ENCODE peak calls at places on chromosomes 7 and 10, in five cellular contexts. One of them, this sample, is unnamed.

GRCh38 chr10:23381298-23381697 is 36.7 kb upstream of the C10orf67 start:
- DNase-seq in mesendoderm: peak; percentile 14
- DNase-seq in H9: no peak
- DNase-seq in SJSA1: no peak
- DNase-seq in cardiac muscle cell: no peak
- DNase-seq in this sample: no peak

GRCh38 chr7:5629941-5630340 is 151.5 kb downstream of the RNF216 start:
- DNase-seq in mesendoderm: peak; percentile 73
- DNase-seq in H9: no peak
- DNase-seq in SJSA1: peak; percentile 41
- DNase-seq in cardiac muscle cell: no peak
- DNase-seq in this sample: no peak

GRCh38 chr7:30935569-30935877 is 23.9 kb downstream of the AQP1 start:
- DNase-seq in mesendoderm: no peak
- DNase-seq in H9: no peak
- DNase-seq in SJSA1: no peak
- DNase-seq in cardiac muscle cell: no peak
- DNase-seq in this sample: no peak

GRCh38 chr10:113957013-113957412 is 86.7 kb upstream of the ADRB1 start:
- DNase-seq in mesendoderm: no peak
- DNase-seq in H9: no peak
- DNase-seq in SJSA1: peak; percentile 76
- DNase-seq in cardiac muscle cell: no peak
- DNase-seq in this sample: no peak

GRCh38 chr7:116706668-116707126 is 34.7 kb downstream of the MET start:
- DNase-seq in mesendoderm: peak; percentile 27
- DNase-seq in H9: no peak
- DNase-seq in SJSA1: no peak
- DNase-seq in cardiac muscle cell: no peak
- DNase-seq in this sample: no peak

GRCh38 chr7:135490783-135491182 is 19.1 kb downstream of the CNOT4 start:
- DNase-seq in mesendoderm: no peak
- DNase-seq in H9: no peak
- DNase-seq in SJSA1: no peak
- DNase-seq in cardiac muscle cell: peak; percentile 22
- DNase-seq in this sample: no peak

GRCh38 chr10:105844653-105845052 is 1203.6 kb downstream of the SORCS3 start:
- DNase-seq in mesendoderm: no peak
- DNase-seq in H9: peak; percentile 32
- DNase-seq in SJSA1: no peak
- DNase-seq in cardiac muscle cell: no peak
- DNase-seq in this sample: no peak

GRCh38 chr10:124249196-124249595 is 155.8 kb upstream of the CHST15 start:
- DNase-seq in mesendoderm: no peak
- DNase-seq in H9: no peak
- DNase-seq in SJSA1: no peak
- DNase-seq in cardiac muscle cell: no peak
- DNase-seq in this sample: no peak

DNA sequence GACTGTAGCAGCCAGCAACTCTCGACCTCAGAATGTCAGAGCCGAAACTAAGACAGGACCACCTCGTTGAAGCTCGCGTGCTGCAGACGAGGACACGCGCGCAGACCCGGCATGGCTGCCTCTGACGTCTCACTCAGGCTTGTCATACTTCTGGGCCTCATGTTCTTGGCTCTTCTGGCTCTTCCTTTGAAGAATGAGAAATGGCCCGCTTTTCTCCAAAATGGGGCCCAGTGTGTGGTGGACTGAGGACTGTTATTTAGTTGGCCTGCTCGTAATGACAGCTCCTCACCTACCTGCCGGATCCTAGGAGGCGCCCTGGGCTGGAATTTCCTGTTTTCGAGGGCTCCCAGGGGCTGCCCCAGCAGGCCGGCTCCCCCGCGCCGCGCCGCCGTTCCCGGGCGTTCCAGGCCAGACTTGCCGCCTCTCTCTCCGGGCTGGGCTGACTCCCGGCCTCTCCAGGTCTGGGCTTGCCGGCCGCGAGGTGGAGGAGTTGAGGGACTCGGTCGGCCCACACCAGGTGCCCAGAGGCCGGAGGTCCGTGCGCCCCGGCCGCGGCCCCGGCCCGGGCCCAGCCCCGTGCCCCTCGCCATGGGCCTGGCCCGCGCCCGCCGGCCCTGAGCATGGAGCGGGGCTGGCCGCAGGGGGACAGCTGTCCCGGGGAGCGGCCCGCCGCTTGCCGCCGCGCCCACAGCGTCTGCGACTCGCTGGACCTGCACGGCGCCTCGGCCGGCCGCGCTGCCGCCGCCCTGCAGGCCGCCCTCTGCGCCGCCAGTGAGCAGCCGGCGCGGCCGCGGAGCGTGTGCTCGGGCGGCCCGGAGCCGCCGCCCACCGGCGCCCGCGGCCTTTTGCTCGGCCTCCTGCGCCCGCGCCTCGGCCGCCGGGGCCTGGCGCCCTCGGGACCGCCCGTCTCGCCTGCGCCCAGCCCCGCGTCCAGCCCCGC is 28.1 kb downstream of the AGAP3 start:
- DNase-seq in mesendoderm: peak; percentile 76
- DNase-seq in H9: peak; percentile 58
- DNase-seq in SJSA1: no peak
- DNase-seq in cardiac muscle cell: peak; percentile 63
- DNase-seq in this sample: no peak
- H3K4me1 ChIP-seq in mesendoderm: peaks cover 11% of the 10 kb centered on the region
- H3K4me1 ChIP-seq in H9: peaks cover 7% of the 10 kb centered on the region
- H3K4me1 ChIP-seq in SJSA1: peaks cover 28% of the 10 kb centered on the region
- H3K4me1 ChIP-seq in cardiac muscle cell: peaks cover 37% of the 10 kb centered on the region
- H3K4me1 ChIP-seq in this sample: no peaks in the 10 kb centered on the region

GRCh38 chr7:100371561-100372171 is 1.6 kb upstream of the PILRA start:
- DNase-seq in mesendoderm: peak; percentile 24
- DNase-seq in H9: no peak
- DNase-seq in SJSA1: no peak
- DNase-seq in cardiac muscle cell: no peak
- DNase-seq in this sample: no peak
- H3K4me1 ChIP-seq in mesendoderm: no peaks in the 10 kb centered on the region
- H3K4me1 ChIP-seq in H9: no peaks in the 10 kb centered on the region
- H3K4me1 ChIP-seq in SJSA1: no peaks in the 10 kb centered on the region
- H3K4me1 ChIP-seq in cardiac muscle cell: no peaks in the 10 kb centered on the region
- H3K4me1 ChIP-seq in this sample: peaks cover 47% of the 10 kb centered on the region

GRCh38 chr10:21290499-21291160 is 234.9 kb downstream of the SKIDA1 start:
- DNase-seq in mesendoderm: no peak
- DNase-seq in H9: no peak
- DNase-seq in SJSA1: no peak
- DNase-seq in cardiac muscle cell: no peak
- DNase-seq in this sample: no peak

GRCh38 chr10:21293518-21294356 is 231.7 kb downstream of the SKIDA1 start:
- DNase-seq in mesendoderm: peak; percentile 84
- DNase-seq in H9: no peak
- DNase-seq in SJSA1: no peak
- DNase-seq in cardiac muscle cell: no peak
- DNase-seq in this sample: no peak

GRCh38 chr10:21297525-21298383 is 227.7 kb downstream of the SKIDA1 start:
- DNase-seq in mesendoderm: no peak
- DNase-seq in H9: no peak
- DNase-seq in SJSA1: no peak
- DNase-seq in cardiac muscle cell: no peak
- DNase-seq in this sample: no peak

GRCh38 chr10:21296575-21297355 is 228.7 kb downstream of the SKIDA1 start:
- DNase-seq in mesendoderm: no peak
- DNase-seq in H9: no peak
- DNase-seq in SJSA1: no peak
- DNase-seq in cardiac muscle cell: no peak
- DNase-seq in this sample: no peak

GRCh38 chr10:21292763-21293517 is 232.5 kb downstream of the SKIDA1 start:
- DNase-seq in mesendoderm: peak; percentile 98
- DNase-seq in H9: peak; percentile 76
- DNase-seq in SJSA1: peak; percentile 99
- DNase-seq in cardiac muscle cell: peak; percentile 72
- DNase-seq in this sample: no peak
- H3K4me1 ChIP-seq in mesendoderm: peaks cover 6% of the 10 kb centered on the region
- H3K4me1 ChIP-seq in H9: peaks cover 12% of the 10 kb centered on the region
- H3K4me1 ChIP-seq in SJSA1: peaks cover 32% of the 10 kb centered on the region
- H3K4me1 ChIP-seq in cardiac muscle cell: peaks cover 19% of the 10 kb centered on the region
- H3K4me1 ChIP-seq in this sample: no peaks in the 10 kb centered on the region

GRCh38 chr7:69619619-69620018 is 21.3 kb downstream of the AUTS2 start:
- DNase-seq in mesendoderm: no peak
- DNase-seq in H9: no peak
- DNase-seq in SJSA1: no peak
- DNase-seq in cardiac muscle cell: no peak
- DNase-seq in this sample: no peak

GRCh38 chr7:69620063-69620462 is 21.8 kb downstream of the AUTS2 start:
- DNase-seq in mesendoderm: no peak
- DNase-seq in H9: no peak
- DNase-seq in SJSA1: no peak
- DNase-seq in cardiac muscle cell: no peak
- DNase-seq in this sample: peak; percentile 55

GRCh38 chr7:69622960-69623359 is 24.7 kb downstream of the AUTS2 start:
- DNase-seq in mesendoderm: no peak
- DNase-seq in H9: no peak
- DNase-seq in SJSA1: no peak
- DNase-seq in cardiac muscle cell: no peak
- DNase-seq in this sample: no peak

GRCh38 chr7:69622014-69622818 is 23.9 kb downstream of the AUTS2 start:
- DNase-seq in mesendoderm: peak; percentile 74
- DNase-seq in H9: no peak
- DNase-seq in SJSA1: no peak
- DNase-seq in cardiac muscle cell: no peak
- DNase-seq in this sample: no peak

DNA sequence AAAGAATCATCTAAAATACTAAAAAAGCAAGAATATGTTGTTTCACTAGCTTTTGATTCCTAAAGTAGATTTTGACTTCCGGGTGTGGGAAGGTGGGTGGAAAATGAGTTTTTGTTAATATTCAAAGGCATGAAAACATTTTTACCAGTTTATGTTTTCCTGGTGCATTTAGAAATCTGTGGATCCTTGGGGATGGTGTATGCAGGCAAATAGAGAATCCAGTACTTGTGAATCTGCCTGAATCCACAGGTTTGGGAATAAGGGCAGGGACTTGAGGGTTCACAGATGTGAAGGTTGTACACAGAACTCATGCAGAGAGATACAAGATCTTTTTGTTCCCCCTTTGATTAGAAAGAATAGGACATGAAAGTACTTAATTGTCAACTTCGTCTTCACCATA is 22.4 kb downstream of the AUTS2 start:
- DNase-seq in mesendoderm: no peak
- DNase-seq in H9: no peak
- DNase-seq in SJSA1: no peak
- DNase-seq in cardiac muscle cell: no peak
- DNase-seq in this sample: no peak
- H3K4me1 ChIP-seq in mesendoderm: peaks cover 28% of the 10 kb centered on the region
- H3K4me1 ChIP-seq in H9: peaks cover 3% of the 10 kb centered on the region
- H3K4me1 ChIP-seq in SJSA1: no peaks in the 10 kb centered on the region
- H3K4me1 ChIP-seq in cardiac muscle cell: peaks cover 51% of the 10 kb centered on the region
- H3K4me1 ChIP-seq in this sample: peaks cover 42% of the 10 kb centered on the region

GRCh38 chr10:34742456-34742855 is 72.6 kb downstream of the PARD3 start:
- DNase-seq in mesendoderm: no peak
- DNase-seq in H9: no peak
- DNase-seq in SJSA1: no peak
- DNase-seq in cardiac muscle cell: no peak
- DNase-seq in this sample: no peak

GRCh38 chr10:34740321-34740720 is 74.8 kb downstream of the PARD3 start:
- DNase-seq in mesendoderm: no peak
- DNase-seq in H9: no peak
- DNase-seq in SJSA1: no peak
- DNase-seq in cardiac muscle cell: no peak
- DNase-seq in this sample: no peak

GRCh38 chr10:34737772-34738169 is 77.3 kb downstream of the PARD3 start:
- DNase-seq in mesendoderm: peak; percentile 60
- DNase-seq in H9: peak; percentile 45
- DNase-seq in SJSA1: no peak
- DNase-seq in cardiac muscle cell: no peak
- DNase-seq in this sample: no peak

GRCh38 chr10:34736976-34737771 is 77.9 kb downstream of the PARD3 start:
- DNase-seq in mesendoderm: peak; percentile 43
- DNase-seq in H9: no peak
- DNase-seq in SJSA1: no peak
- DNase-seq in cardiac muscle cell: no peak
- DNase-seq in this sample: no peak

GRCh38 chr10:34739915-34740314 is 75.2 kb downstream of the PARD3 start:
- DNase-seq in mesendoderm: peak; percentile 95
- DNase-seq in H9: peak; percentile 92
- DNase-seq in SJSA1: peak; percentile 56
- DNase-seq in cardiac muscle cell: peak; percentile 94
- DNase-seq in this sample: no peak
- H3K4me1 ChIP-seq in mesendoderm: peaks cover 8% of the 10 kb centered on the region
- H3K4me1 ChIP-seq in H9: peaks cover 13% of the 10 kb centered on the region
- H3K4me1 ChIP-seq in SJSA1: peaks cover 11% of the 10 kb centered on the region
- H3K4me1 ChIP-seq in cardiac muscle cell: peaks cover 28% of the 10 kb centered on the region
- H3K4me1 ChIP-seq in this sample: no peaks in the 10 kb centered on the region

DNA sequence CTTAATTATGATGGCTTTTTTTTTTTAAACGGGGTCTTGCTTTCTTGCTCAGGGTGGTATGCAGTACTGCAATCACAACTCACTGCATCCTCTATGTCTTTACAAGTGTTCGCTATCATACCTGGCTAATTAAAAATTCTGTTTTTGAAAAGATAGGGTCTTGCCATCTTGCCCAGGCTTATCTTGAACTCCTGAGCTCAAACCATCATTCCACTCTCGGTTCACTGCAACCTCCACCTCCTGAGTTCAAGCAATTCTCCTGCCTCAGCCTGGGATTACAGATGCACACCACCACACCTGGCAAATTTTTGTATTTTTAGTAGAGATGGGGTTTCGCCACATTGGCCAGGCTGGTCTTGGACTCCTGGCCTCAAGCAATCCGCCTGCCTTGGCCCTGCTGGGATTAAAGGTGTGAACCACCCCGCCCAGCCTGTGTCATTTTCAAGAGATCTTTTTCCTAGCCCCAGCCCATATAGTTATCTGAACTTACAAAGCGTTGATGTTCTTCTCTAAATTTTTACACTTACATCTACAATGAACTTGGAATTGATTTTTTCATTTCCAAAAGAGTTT is 6.0 kb downstream of the HNRNPF start:
- DNase-seq in mesendoderm: no peak
- DNase-seq in H9: no peak
- DNase-seq in SJSA1: no peak
- DNase-seq in cardiac muscle cell: no peak
- DNase-seq in this sample: no peak
- H3K4me1 ChIP-seq in mesendoderm: peaks cover 8% of the 10 kb centered on the region
- H3K4me1 ChIP-seq in H9: peaks cover 4% of the 10 kb centered on the region
- H3K4me1 ChIP-seq in SJSA1: peaks cover 51% of the 10 kb centered on the region
- H3K4me1 ChIP-seq in cardiac muscle cell: peaks cover 13% of the 10 kb centered on the region
- H3K4me1 ChIP-seq in this sample: peaks cover 85% of the 10 kb centered on the region

GRCh38 chr7:128424936-128425335 is 15.2 kb upstream of the IMPDH1 start:
- DNase-seq in mesendoderm: no peak
- DNase-seq in H9: no peak
- DNase-seq in SJSA1: no peak
- DNase-seq in cardiac muscle cell: no peak
- DNase-seq in this sample: no peak
- H3K4me1 ChIP-seq in mesendoderm: no peaks in the 10 kb centered on the region
- H3K4me1 ChIP-seq in H9: no peaks in the 10 kb centered on the region
- H3K4me1 ChIP-seq in SJSA1: no peaks in the 10 kb centered on the region
- H3K4me1 ChIP-seq in cardiac muscle cell: no peaks in the 10 kb centered on the region
- H3K4me1 ChIP-seq in this sample: no peaks in the 10 kb centered on the region

DNA sequence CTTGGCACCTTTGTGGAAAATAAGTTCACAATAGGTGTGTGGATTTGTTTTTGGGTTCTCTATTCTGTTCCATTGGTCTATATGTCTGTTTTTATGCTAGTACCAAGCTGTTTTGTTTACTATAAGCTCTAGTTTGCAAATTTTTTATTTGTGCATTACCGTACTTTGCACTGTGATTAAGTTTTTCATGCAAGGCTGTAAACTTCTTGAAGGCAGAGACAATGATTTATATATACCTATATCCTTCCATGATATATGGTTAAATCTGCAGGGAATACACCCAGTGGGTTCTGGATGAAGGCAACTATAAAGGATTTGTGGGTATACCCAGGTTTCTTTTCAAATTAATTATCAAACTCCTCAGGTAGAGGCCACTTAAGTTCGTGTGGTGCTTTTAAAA is 91.8 kb upstream of the PDLIM1 start:
- DNase-seq in mesendoderm: no peak
- DNase-seq in H9: no peak
- DNase-seq in SJSA1: no peak
- DNase-seq in cardiac muscle cell: no peak
- DNase-seq in this sample: no peak
- H3K4me1 ChIP-seq in mesendoderm: no peaks in the 10 kb centered on the region
- H3K4me1 ChIP-seq in H9: no peaks in the 10 kb centered on the region
- H3K4me1 ChIP-seq in SJSA1: no peaks in the 10 kb centered on the region
- H3K4me1 ChIP-seq in cardiac muscle cell: peaks cover 8% of the 10 kb centered on the region
- H3K4me1 ChIP-seq in this sample: no peaks in the 10 kb centered on the region

This sample was measured in Karpas-422.